ENCODE peak calls at places on chromosomes 13 and 19, in six cellular contexts. Y is upper lobe of left lung, D is transverse colon, T is SK-N-SH, W is Panc1, N is esophagus muscularis mucosa. I is an unnamed sample.

GRCh38 chr19:8468761-8469458 is 24.1 kb downstream of the HNRNPM start:
- DNase-seq in T (peak; percentile 72), Y (no peak), N (no peak), D (no peak), W (no peak), I (no peak)

GRCh38 chr19:16373539-16373938 is 48.9 kb downstream of the KLF2 start:
- DNase-seq in T (no peak), Y (no peak), W (no peak), N (no peak), D (no peak), I (peak; percentile 78)

GRCh38 chr13:30576528-30576927 is 41.2 kb upstream of the USPL1 start:
- DNase-seq in T (no peak), N (no peak), D (peak; percentile 11), Y (no peak), W (no peak), I (no peak)

GRCh38 chr19:43783636-43784035 is 2.9 kb upstream of the KCNN4 start:
- DNase-seq in N (no peak), W (no peak), Y (no peak), D (no peak), T (no peak), I (no peak)

GRCh38 chr13:44243198-44243852 is 130.3 kb upstream of the SERP2 start:
- DNase-seq in W (no peak), T (peak; percentile 28), N (no peak), D (peak; percentile 50), Y (no peak), I (no peak)

GRCh38 chr13:98649861-98650260 is 73.0 kb upstream of the STK24 start:
- DNase-seq in W (no peak), N (no peak), Y (no peak), T (no peak), D (no peak), I (no peak)

GRCh38 chr13:99275093-99275469 is 16.9 kb upstream of the GPR18 start:
- DNase-seq in D (no peak), W (no peak), N (no peak), T (no peak), Y (no peak), I (no peak)

GRCh38 chr13:94703271-94703670 is 9.1 kb downstream of the SOX21 start:
- DNase-seq in N (no peak), T (peak; percentile 34), D (no peak), Y (peak; percentile 50), W (no peak), I (no peak)

GRCh38 chr13:55654243-55654642 is 1486.5 kb upstream of the PRR20A start:
- DNase-seq in W (no peak), N (no peak), Y (no peak), T (no peak), D (no peak), I (no peak)

GRCh38 chr13:44768233-44768632 is 192.1 kb upstream of the TSC22D1 start:
- DNase-seq in T (no peak), N (no peak), D (no peak), Y (no peak), W (no peak), I (no peak)

GRCh38 chr19:14059093-14059480 is 2.8 kb downstream of the PALM3 start:
- DNase-seq in N (no peak), T (peak; percentile 66), Y (no peak), W (no peak), D (peak; percentile 28), I (no peak)

GRCh38 chr13:101218484-101218883 is 197.8 kb downstream of the NALCN start:
- DNase-seq in W (no peak), N (no peak), Y (no peak), T (no peak), D (no peak), I (no peak)

GRCh38 chr13:68170961-68171360 is 940.8 kb upstream of the PCDH9 start:
- DNase-seq in Y (peak; percentile 72), T (no peak), W (no peak), D (no peak), N (no peak), I (peak; percentile 71)

GRCh38 chr19:40274585-40275544 is 10.3 kb downstream of the AKT2 start:
- DNase-seq in D (no peak), T (no peak), W (no peak), N (no peak), Y (no peak), I (peak; percentile 80)

GRCh38 chr19:45113628-45114027 is 20.6 kb downstream of the PPP1R37 start:
- DNase-seq in W (no peak), Y (no peak), T (no peak), N (no peak), D (peak; percentile 69), I (no peak)

GRCh38 chr19:40578442-40578908 is 1.8 kb downstream of the SHKBP1 start:
- DNase-seq in W (no peak), T (peak; percentile 60), D (no peak), Y (no peak), N (no peak), I (no peak)

GRCh38 chr13:98816406-98816805 is 63.9 kb upstream of the SLC15A1 start:
- DNase-seq in W (no peak), N (no peak), D (no peak), T (no peak), Y (no peak), I (no peak)

GRCh38 chr13:50513528-50513863 is 330.0 kb downstream of the DLEU7 start:
- DNase-seq in N (no peak), T (no peak), W (no peak), Y (no peak), D (no peak), I (no peak)

GRCh38 chr19:10981496-10981895 is 20.7 kb downstream of the SMARCA4 start:
- DNase-seq in Y (no peak), T (no peak), N (no peak), D (no peak), W (no peak), I (no peak)

GRCh38 chr19:7083076-7083956 is 13.8 kb downstream of the ZNF557 start:
- DNase-seq in D (no peak), Y (no peak), W (no peak), N (no peak), T (no peak), I (no peak)

GRCh38 chr19:38213911-38214625 is 10.0 kb downstream of the DPF1 start:
- DNase-seq in T (no peak), W (no peak), N (no peak), Y (no peak), D (no peak), I (no peak)

GRCh38 chr13:109396266-109396665 is 390.1 kb downstream of the IRS2 start:
- DNase-seq in Y (no peak), N (no peak), D (no peak), W (no peak), T (no peak), I (no peak)

GRCh38 chr19:33191501-33191900 is 2.6 kb upstream of the LRP3 start:
- DNase-seq in D (no peak), T (no peak), Y (no peak), N (no peak), W (no peak), I (peak; percentile 36)

GRCh38 chr19:4914736-4915501 is 5.6 kb downstream of the UHRF1 start:
- DNase-seq in Y (no peak), D (peak; percentile 89), N (no peak), T (no peak), W (no peak), I (peak; percentile 88)

GRCh38 chr13:44068737-44069136 is 189.0 kb downstream of the LACC1 start:
- DNase-seq in N (no peak), W (no peak), D (no peak), T (no peak), Y (no peak), I (no peak)

GRCh38 chr13:40652588-40652940 is 13.9 kb downstream of the FOXO1 start:
- DNase-seq in D (no peak), Y (no peak), W (no peak), T (no peak), N (no peak), I (no peak)

GRCh38 chr13:40644838-40645620 is 21.4 kb downstream of the FOXO1 start:
- DNase-seq in D (no peak), N (no peak), T (no peak), W (no peak), Y (no peak), I (no peak)

GRCh38 chr13:40651866-40652587 is 14.4 kb downstream of the FOXO1 start:
- DNase-seq in N (no peak), T (no peak), W (no peak), D (no peak), Y (no peak), I (no peak)

GRCh38 chr13:40648040-40648439 is 18.4 kb downstream of the FOXO1 start:
- DNase-seq in T (peak; percentile 33), D (no peak), W (no peak), Y (no peak), N (no peak), I (no peak)

DNA sequence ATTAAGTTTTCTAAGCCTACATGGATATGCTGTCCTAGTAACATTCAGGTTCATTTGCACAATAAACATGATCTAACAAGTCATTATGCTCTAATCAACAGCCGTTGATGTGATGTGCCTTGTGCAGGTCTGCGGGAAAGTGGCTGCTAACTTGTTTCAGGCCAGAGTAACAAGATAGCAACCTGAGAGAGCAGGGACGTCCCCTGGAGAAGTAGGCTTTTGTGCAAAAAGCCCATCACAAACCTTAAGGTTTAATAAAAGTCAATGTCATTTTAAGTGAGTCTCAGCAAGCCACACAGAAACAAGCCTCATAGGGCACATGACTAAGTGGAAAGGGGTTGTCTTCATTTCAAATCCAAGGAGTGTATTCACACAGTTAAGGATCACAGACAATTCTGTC is 17.6 kb downstream of the FOXO1 start:
- DNase-seq in T (no peak), D (no peak), Y (no peak), W (no peak), N (no peak), I (no peak)
- H3K4me1 ChIP-seq in T (peaks cover 10% of the 10 kb centered on the region), D (peaks cover 79% of the 10 kb centered on the region), Y (peaks cover 50% of the 10 kb centered on the region), W (no peaks in the 10 kb centered on the region), N (peaks cover 95% of the 10 kb centered on the region), I (peaks cover 54% of the 10 kb centered on the region)

DNA sequence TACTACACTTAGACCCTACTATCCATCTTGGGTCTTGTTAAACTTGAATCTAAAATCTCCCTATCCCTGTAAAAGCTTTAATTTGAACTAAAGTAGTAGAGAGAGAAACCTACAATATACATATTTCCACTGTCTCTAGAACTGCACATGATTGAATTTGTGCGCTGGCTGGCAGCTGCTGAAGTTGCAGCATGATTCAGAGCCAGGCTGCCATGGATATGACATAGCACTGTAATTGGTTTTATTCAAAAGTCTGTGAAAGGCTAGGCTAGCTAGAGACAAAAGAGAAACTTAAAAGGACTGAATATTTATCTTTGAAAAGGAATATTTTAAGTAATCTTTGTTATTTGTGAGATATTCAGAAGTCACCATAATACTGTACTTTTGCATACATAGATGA is 25.6 kb upstream of the FREM2 start:
- DNase-seq in Y (no peak), W (no peak), T (no peak), D (no peak), N (no peak), I (no peak)
- TF ChIP-seq POLR2AphosphoS5 in Y (no peak), W (no peak), T (no peak), D (no peak), N (no peak), I (no peak)

DNA sequence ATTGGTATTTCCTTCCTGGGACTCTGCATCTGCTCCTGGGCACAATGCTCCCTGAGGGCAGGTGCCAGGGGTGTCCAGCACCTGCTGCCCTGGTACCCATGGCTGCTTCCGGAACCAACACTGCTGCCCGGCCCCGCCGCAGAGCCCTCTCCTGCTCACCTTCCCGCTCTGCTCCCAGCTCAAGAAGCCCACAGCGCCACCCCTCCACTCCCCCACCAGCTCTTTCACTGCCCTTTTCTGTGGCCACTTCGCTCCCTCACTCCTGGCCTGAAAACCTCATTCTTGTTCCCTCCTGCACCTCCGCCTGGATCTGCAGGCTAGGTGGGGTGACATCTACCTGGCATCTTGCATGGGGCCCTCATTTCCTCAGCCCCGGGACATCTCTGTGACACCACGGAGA is 6.4 kb downstream of the ZNF787 start:
- DNase-seq in Y (peak; percentile 71), T (no peak), D (no peak), N (no peak), W (no peak), I (no peak)
- H3K4me1 ChIP-seq in Y (peaks cover 97% of the 10 kb centered on the region), T (peaks cover 9% of the 10 kb centered on the region), D (peaks cover 86% of the 10 kb centered on the region), N (peaks cover 100% of the 10 kb centered on the region), W (peaks cover 93% of the 10 kb centered on the region), I (peaks cover 96% of the 10 kb centered on the region)

GRCh38 chr19:19211499-19212432 is at the start of gene NCAN:
- DNase-seq in D (no peak), W (no peak), N (no peak), T (peak; percentile 96), Y (peak; percentile 78), I (no peak)
- TF ChIP-seq POLR2AphosphoS5 in D (no peak), W (no peak), N (no peak), T (no peak), Y (no peak), I (no peak)